ENCODE peak calls at places on chromosome 3, in nine cellular contexts. I is left colon; L is KBM-7; C is NCI-H2029; O is activated effector memory CD4-positive, alpha-beta T cell treated with anti-CD3 and anti-CD28 coated beads, Interleukin-2, amount 50 U/mL, for 16 hours; K is PC-3; J is mesothelial cell of epicardium; E is choroid plexus epithelial cell; M is pancreas. P is an unnamed sample.

GRCh38 chr3:66297917-66298316 is 77.1 kb downstream of the SLC25A26 start:
- DNase-seq in I (no peak), L (no peak), C (no peak), O (no peak), K (no peak), J (no peak), E (peak; percentile 81), M (no peak), P (no peak)

GRCh38 chr3:128488995-128489859 is 3.8 kb downstream of the GATA2 start:
- DNase-seq in I (peak; percentile 37), L (peak; percentile 83), C (peak; percentile 53), O (peak; percentile 70), K (peak; percentile 62), J (no peak), E (no peak), M (peak; percentile 80), P (no peak)

GRCh38 chr3:48927928-48928327 is 9.3 kb downstream of the ARIH2 start:
- DNase-seq in I (no peak), L (peak; percentile 30), C (no peak), O (no peak), K (peak; percentile 28), J (no peak), E (peak; percentile 29), M (no peak), P (peak; percentile 18)

GRCh38 chr3:62601238-62601856 is 228.0 kb upstream of the FEZF2 start:
- DNase-seq in I (no peak), L (no peak), C (no peak), O (no peak), K (peak; percentile 75), J (no peak), E (peak; percentile 79), M (no peak), P (peak; percentile 68)

GRCh38 chr3:14467723-14468620 is 65.6 kb downstream of the SLC6A6 start:
- DNase-seq in I (no peak), L (peak; percentile 46), C (no peak), O (peak; percentile 81), K (peak; percentile 50), J (no peak), E (peak; percentile 51), M (no peak), P (peak; percentile 34)

GRCh38 chr3:134563614-134564013 is 77.8 kb downstream of the CEP63 start:
- DNase-seq in I (peak; percentile 8), L (no peak), C (no peak), O (no peak), K (no peak), J (no peak), E (no peak), M (no peak), P (no peak)

GRCh38 chr3:111910806-111911205 is 51.7 kb downstream of the PHLDB2 start:
- DNase-seq in I (no peak), L (no peak), C (no peak), O (no peak), K (no peak), J (no peak), E (peak; percentile 85), M (no peak), P (peak; percentile 27)

GRCh38 chr3:46498916-46499519 is 1.2 kb downstream of the RTP3 start:
- DNase-seq in I (no peak), L (no peak), C (no peak), O (no peak), K (no peak), J (no peak), E (no peak), M (no peak), P (no peak)

GRCh38 chr3:100335137-100335833 is 728 bp downstream of the NIT2 start:
- DNase-seq in I (peak; percentile 38), L (peak; percentile 42), C (no peak), O (no peak), K (peak; percentile 37), J (no peak), E (peak; percentile 28), M (no peak), P (peak; percentile 22)

GRCh38 chr3:160676547-160677303 is at the start of gene ARL14:
- DNase-seq in I (peak; percentile 24), L (no peak), C (no peak), O (no peak), K (peak; percentile 98), J (no peak), E (peak; percentile 50), M (peak; percentile 56), P (peak; percentile 91)

GRCh38 chr3:123864706-123865105 is 19.4 kb downstream of the MYLK start:
- DNase-seq in I (no peak), L (no peak), C (no peak), O (no peak), K (no peak), J (no peak), E (no peak), M (no peak), P (no peak)

GRCh38 chr3:49747792-49748480 is 24.2 kb upstream of the GMPPB start:
- DNase-seq in I (no peak), L (no peak), C (no peak), O (no peak), K (peak; percentile 17), J (no peak), E (peak; percentile 82), M (no peak), P (peak; percentile 63)

P was measured in MCF 10A.